ENCODE peak calls at places on chromosomes 16 and 17, in four cellular contexts. X, B, P and Q are unnamed samples.

GRCh38 chr17:75749545-75750389 is 15.2 kb downstream of the GALK1 start:
- DNase-seq in X (no peak), B (peak; percentile 86), P (peak; percentile 67), Q (peak; percentile 85)

GRCh38 chr17:49752508-49752907 is 11.4 kb downstream of the FAM117A start:
- DNase-seq in X (no peak), B (no peak), P (no peak), Q (no peak)

GRCh38 chr17:73231363-73231762 is 30.3 kb downstream of the CPSF4L start:
- DNase-seq in B (peak; percentile 50), X (no peak), P (no peak), Q (peak; percentile 30)

GRCh38 chr17:6749519-6749918 is 6.3 kb upstream of the XAF1 start:
- DNase-seq in B (no peak), P (no peak), X (no peak), Q (no peak)

GRCh38 chr16:12178251-12178990 is 201.9 kb downstream of the SNX29 start:
- DNase-seq in X (no peak), B (no peak), P (no peak), Q (no peak)

GRCh38 chr17:32523017-32523680 is 36.4 kb downstream of the CDK5R1 start:
- DNase-seq in P (no peak), X (peak; percentile 100), B (no peak), Q (no peak)

GRCh38 chr16:27847030-27847550 is 216.4 kb downstream of the GSG1L start:
- DNase-seq in X (no peak), P (no peak), B (no peak), Q (no peak)

GRCh38 chr17:8946476-8946875 is 19.0 kb downstream of the PIK3R5 start:
- DNase-seq in X (no peak), P (no peak), B (no peak), Q (no peak)

GRCh38 chr16:65547799-65548446 is 426.1 kb upstream of the CDH11 start:
- DNase-seq in X (no peak), B (no peak), P (no peak), Q (no peak)

GRCh38 chr17:16933317-16934132 is 38.4 kb downstream of the TNFRSF13B start:
- DNase-seq in P (no peak), X (no peak), B (no peak), Q (no peak)

GRCh38 chr17:42403150-42403549 is 14.9 kb upstream of the STAT3 start:
- DNase-seq in X (no peak), P (no peak), B (peak; percentile 55), Q (no peak)

GRCh38 chr16:66486773-66487579 is 59.9 kb downstream of the BEAN1 start:
- DNase-seq in X (no peak), P (no peak), B (no peak), Q (no peak)

GRCh38 chr16:8572919-8573724 is 17.2 kb downstream of the TMEM114 start:
- DNase-seq in B (peak; percentile 40), X (no peak), P (peak; percentile 61), Q (peak; percentile 39)

GRCh38 chr16:53083123-53083522 is 28.3 kb downstream of the CHD9 start:
- DNase-seq in X (no peak), P (no peak), B (peak; percentile 51), Q (no peak)

GRCh38 chr17:68972119-68972704 is 17.0 kb upstream of the ABCA8 start:
- DNase-seq in B (peak; percentile 49), P (peak; percentile 43), X (no peak), Q (peak; percentile 31)

GRCh38 chr17:40095944-40096791 is 4.2 kb downstream of the NR1D1 start:
- DNase-seq in B (no peak), X (peak; percentile 99), P (no peak), Q (no peak)

GRCh38 chr16:81518439-81518757 is 73.8 kb downstream of the CMIP start:
- DNase-seq in B (no peak), P (no peak), X (no peak), Q (no peak)

GRCh38 chr16:89129378-89129777 is 35.7 kb downstream of the ACSF3 start:
- DNase-seq in P (no peak), B (no peak), X (no peak), Q (no peak)
- TF ChIP-seq TARDBP in P (no peak), B (no peak), X (no peak), Q (no peak)

GRCh38 chr16:57194512-57194911 is 8.4 kb downstream of the RSPRY1 start:
- DNase-seq in X (no peak), B (no peak), P (peak; percentile 96), Q (no peak)
- TF ChIP-seq TARDBP in X (no peak), B (no peak), P (peak; percentile 61), Q (no peak)

GRCh38 chr17:47821031-47821423 is 567 bp downstream of the OSBPL7 start:
- DNase-seq in B (no peak), P (no peak), X (no peak), Q (no peak)

GRCh38 chr17:47821424-47822379 is at the start of gene OSBPL7:
- DNase-seq in P (peak; percentile 76), B (peak; percentile 88), X (peak; percentile 38), Q (peak; percentile 56)

GRCh38 chr17:47820023-47820789 is 1.4 kb downstream of the OSBPL7 start:
- DNase-seq in P (no peak), B (peak; percentile 49), X (no peak), Q (no peak)

GRCh38 chr17:47822785-47823184 is 1.2 kb upstream of the OSBPL7 start:
- DNase-seq in P (no peak), X (no peak), B (no peak), Q (no peak)

GRCh38 chr17:47823519-47823918 is 1.9 kb upstream of the OSBPL7 start:
- DNase-seq in X (no peak), B (no peak), P (no peak), Q (no peak)
- TF ChIP-seq TARDBP in X (no peak), B (no peak), P (no peak), Q (no peak)

GRCh38 chr17:51128089-51128488 is 7.4 kb upstream of the SPAG9 start:
- DNase-seq in P (no peak), X (no peak), B (peak; percentile 34), Q (no peak)
- TF ChIP-seq TARDBP in P (no peak), X (no peak), B (no peak), Q (no peak)